ENCODE peak calls at places on chromosomes 12 and 14, in ten cellular contexts. G is activated CD4-positive, alpha-beta T cell treated with anti-CD3 and anti-CD28 coated beads for 48 hours; P is posterior vena cava; J is NCI-H510A; B is GDM1; R is SJCRH30; U is activated CD8-positive, alpha-beta memory T cell treated with anti-CD3 and anti-CD28 coated beads, Interleukin-2, amount 50 U/mL, for 48 hours; T is stimulated activated CD4-positive, alpha-beta T cell treated with anti-CD3 and anti-CD28 coated beads, Interleukin-4, amount 100 ng/mL, for 1 hour; D is left ventricle myocardium inferior; K is naive thymus-derived CD8-positive, alpha-beta T cell. A is an unnamed sample.
A peak's percentile ranks its signal among the peaks of the same experiment; 100 is the strongest.

GRCh38 chr12:7060353-7060954 is at the start of gene C1S:
- DNase-seq in G (no peak), P (peak; percentile 87), J (no peak), B (no peak), R (peak; percentile 32), U (no peak), T (no peak), D (peak; percentile 62), K (no peak), A (no peak)

GRCh38 chr12:109999649-109999971 is 380 bp downstream of the ANKRD13A start:
- DNase-seq in G (no peak), P (no peak), J (no peak), B (no peak), R (no peak), U (no peak), T (no peak), D (peak; percentile 17), K (no peak), A (no peak)

GRCh38 chr12:53776872-53777271 is 25.1 kb upstream of the CISTR start:
- DNase-seq in G (no peak), P (no peak), J (no peak), B (no peak), R (no peak), U (no peak), T (no peak), D (no peak), K (no peak), A (no peak)

GRCh38 chr14:62689741-62690140 is 355.5 kb downstream of the KCNH5 start:
- DNase-seq in G (no peak), P (no peak), J (no peak), B (no peak), R (no peak), U (no peak), T (no peak), D (no peak), K (no peak), A (no peak)

GRCh38 chr14:89805501-89805900 is 149.0 kb downstream of the EFCAB11 start:
- DNase-seq in G (no peak), P (no peak), J (no peak), B (no peak), R (no peak), U (no peak), T (no peak), D (no peak), K (no peak), A (no peak)

GRCh38 chr12:50927766-50928224 is 24.5 kb upstream of the HIGD1C start:
- DNase-seq in G (no peak), P (no peak), J (no peak), B (no peak), R (no peak), U (no peak), T (no peak), D (no peak), K (no peak), A (no peak)

GRCh38 chr12:52258335-52258901 is 16.0 kb upstream of the KRT86 start:
- DNase-seq in G (no peak), P (peak; percentile 84), J (no peak), B (no peak), R (no peak), U (no peak), T (no peak), D (no peak), K (no peak), A (peak; percentile 72)

GRCh38 chr12:102232446-102232845 is 34.8 kb upstream of the PMCH start:
- DNase-seq in G (no peak), P (no peak), J (no peak), B (no peak), R (no peak), U (no peak), T (no peak), D (no peak), K (no peak), A (no peak)

GRCh38 chr12:71085575-71085974 is 72.2 kb downstream of the TSPAN8 start:
- DNase-seq in G (no peak), P (no peak), J (no peak), B (no peak), R (no peak), U (no peak), T (no peak), D (no peak), K (no peak), A (no peak)

GRCh38 chr14:68423686-68424085 is 369.2 kb downstream of the ZFP36L1 start:
- DNase-seq in G (no peak), P (no peak), J (no peak), B (no peak), R (no peak), U (no peak), T (no peak), D (no peak), K (no peak), A (no peak)

GRCh38 chr12:79737875-79738718 is 47.3 kb upstream of the PAWR start:
- DNase-seq in G (peak; percentile 22), P (no peak), J (peak; percentile 40), B (peak; percentile 25), R (peak; percentile 70), U (no peak), T (no peak), D (no peak), K (peak; percentile 19), A (no peak)

GRCh38 chr14:34059925-34060746 is 109.3 kb upstream of the EGLN3 start:
- DNase-seq in G (peak; percentile 60), P (peak; percentile 94), J (peak; percentile 52), B (no peak), R (peak; percentile 71), U (peak; percentile 83), T (peak; percentile 60), D (peak; percentile 85), K (peak; percentile 24), A (peak; percentile 89)

GRCh38 chr12:132872975-132873421 is 14.4 kb downstream of the CHFR start:
- DNase-seq in G (peak; percentile 25), P (peak; percentile 1), J (no peak), B (no peak), R (no peak), U (no peak), T (no peak), D (no peak), K (peak; percentile 48), A (no peak)

GRCh38 chr14:93538411-93538810 is 107.7 kb downstream of the UNC79 start:
- DNase-seq in G (peak; percentile 20), P (no peak), J (no peak), B (peak; percentile 46), R (peak; percentile 9), U (no peak), T (no peak), D (no peak), K (no peak), A (no peak)

GRCh38 chr12:91400249-91400648 is 217.6 kb upstream of the DCN start:
- DNase-seq in G (no peak), P (no peak), J (no peak), B (no peak), R (no peak), U (no peak), T (no peak), D (no peak), K (no peak), A (no peak)

GRCh38 chr12:57111046-57111698 is at the start of gene STAT6:
- DNase-seq in G (peak; percentile 86), P (peak; percentile 95), J (peak; percentile 51), B (peak; percentile 77), R (peak; percentile 96), U (peak; percentile 85), T (peak; percentile 75), D (peak; percentile 76), K (peak; percentile 90), A (peak; percentile 96)

GRCh38 chr12:131607658-131608447 is 103.0 kb upstream of the SFSWAP start:
- DNase-seq in G (peak; percentile 40), P (no peak), J (no peak), B (no peak), R (no peak), U (no peak), T (no peak), D (no peak), K (no peak), A (peak; percentile 64)

GRCh38 chr12:27335364-27336145 is 2.9 kb downstream of the BMAL2 start:
- DNase-seq in G (no peak), P (no peak), J (no peak), B (no peak), R (no peak), U (no peak), T (no peak), D (no peak), K (no peak), A (no peak)

GRCh38 chr14:74919421-74920165 is 3.5 kb downstream of the RPS6KL1 start:
- DNase-seq in G (no peak), P (no peak), J (no peak), B (no peak), R (no peak), U (no peak), T (no peak), D (no peak), K (no peak), A (peak; percentile 43)

GRCh38 chr14:103472939-103473338 is 49.7 kb downstream of the CKB start:
- DNase-seq in G (no peak), P (no peak), J (no peak), B (no peak), R (no peak), U (no peak), T (no peak), D (no peak), K (no peak), A (no peak)

GRCh38 chr14:62168564-62169155 is 406.4 kb downstream of the SNAPC1 start:
- DNase-seq in G (no peak), P (no peak), J (no peak), B (no peak), R (no peak), U (no peak), T (no peak), D (no peak), K (no peak), A (no peak)

GRCh38 chr12:119780786-119781434 is 96.2 kb downstream of the CIT start:
- DNase-seq in G (no peak), P (no peak), J (peak; percentile 31), B (no peak), R (peak; percentile 28), U (no peak), T (no peak), D (no peak), K (no peak), A (no peak)

GRCh38 chr12:65895759-65896656 is 71.7 kb downstream of the HMGA2 start:
- DNase-seq in G (no peak), P (no peak), J (no peak), B (no peak), R (peak; percentile 78), U (no peak), T (no peak), D (no peak), K (no peak), A (no peak)

GRCh38 chr12:101051151-101051550 is 158.9 kb downstream of the SLC5A8 start:
- DNase-seq in G (no peak), P (no peak), J (no peak), B (no peak), R (no peak), U (no peak), T (no peak), D (no peak), K (no peak), A (no peak)

GRCh38 chr12:46523446-46523845 is 150.9 kb upstream of the SLC38A2 start:
- DNase-seq in G (no peak), P (no peak), J (no peak), B (no peak), R (peak; percentile 30), U (no peak), T (no peak), D (no peak), K (no peak), A (no peak)

GRCh38 chr12:117521327-117521726 is 159.9 kb upstream of the NOS1 start:
- DNase-seq in G (no peak), P (no peak), J (no peak), B (no peak), R (no peak), U (no peak), T (no peak), D (no peak), K (no peak), A (no peak)

GRCh38 chr14:75711134-75711795 is 50.2 kb downstream of the TTLL5 start:
- DNase-seq in G (peak; percentile 33), P (no peak), J (no peak), B (no peak), R (peak; percentile 79), U (no peak), T (no peak), D (no peak), K (peak; percentile 23), A (no peak)

GRCh38 chr12:2064078-2064507 is 11.3 kb downstream of the CACNA1C start:
- DNase-seq in G (peak; percentile 16), P (no peak), J (no peak), B (no peak), R (no peak), U (no peak), T (no peak), D (no peak), K (peak; percentile 34), A (no peak)